ENCODE peak calls at places on chromosomes 16 and 17, in four cellular contexts. J is colonic mucosa, D is gastrocnemius medialis, G is heart left ventricle. W is an unnamed sample.

GRCh38 chr17:66200685-66201092 is 8.8 kb upstream of the CEP112 start:
- DNase-seq in J (peak), D (no peak), G (no peak), W (peak)

GRCh38 chr16:14315683-14316320 is 244.7 kb downstream of the MRTFB start:
- DNase-seq in J (no peak), D (no peak), G (no peak), W (no peak)

GRCh38 chr17:72696156-72696555 is 396.3 kb downstream of the SLC39A11 start:
- DNase-seq in J (no peak), D (no peak), G (no peak), W (no peak)

GRCh38 chr17:46061435-46061834 is 62.4 kb downstream of the STH start:
- DNase-seq in J (no peak), D (no peak), G (no peak), W (no peak)

GRCh38 chr17:67481808-67482207 is 104.7 kb downstream of the PITPNC1 start:
- DNase-seq in J (no peak), D (no peak), G (no peak), W (peak)

GRCh38 chr16:12643034-12643455 is 160.6 kb downstream of the CPPED1 start:
- DNase-seq in J (no peak), D (no peak), G (no peak), W (no peak)

GRCh38 chr17:2158011-2158410 is 103.1 kb downstream of the HIC1 start:
- DNase-seq in J (no peak), D (no peak), G (no peak), W (peak)

GRCh38 chr17:7440823-7441174 is 1.5 kb downstream of the FGF11 start:
- DNase-seq in J (no peak), D (peak), G (peak), W (peak)

GRCh38 chr17:3920940-3921852 is 4.9 kb upstream of the P2RX1 start:
- DNase-seq in J (no peak), D (no peak), G (no peak), W (no peak)

GRCh38 chr17:61594294-61594825 is 3.3 kb upstream of the NACA2 start:
- DNase-seq in J (no peak), D (no peak), G (no peak), W (no peak)

GRCh38 chr16:87412371-87412995 is 20.3 kb downstream of the MAP1LC3B start:
- DNase-seq in J (no peak), D (no peak), G (no peak), W (no peak)

GRCh38 chr17:59643159-59643857 is 23.6 kb downstream of the CLTC start:
- DNase-seq in J (no peak), D (no peak), G (no peak), W (no peak)

GRCh38 chr17:8151641-8152111 is 528 bp downstream of the PER1 start:
- DNase-seq in J (peak), D (peak), G (peak), W (peak)

GRCh38 chr16:85522842-85523601 is 90.1 kb upstream of the GSE1 start:
- DNase-seq in J (peak), D (no peak), G (peak), W (no peak)

GRCh38 chr17:60832206-60832605 is 154.6 kb downstream of the BCAS3 start:
- DNase-seq in J (no peak), D (no peak), G (no peak), W (no peak)

GRCh38 chr17:38663125-38663751 is 11.5 kb downstream of the EPOP start:
- DNase-seq in J (peak), D (no peak), G (peak), W (peak)

GRCh38 chr17:68221786-68222185 is 26.1 kb upstream of the AMZ2 start:
- DNase-seq in J (no peak), D (no peak), G (no peak), W (no peak)

GRCh38 chr17:80388175-80388574 is 26.8 kb upstream of the ENDOV start:
- DNase-seq in J (no peak), D (no peak), G (no peak), W (no peak)

GRCh38 chr17:38868095-38868967 is 1.5 kb upstream of the LASP1 start:
- DNase-seq in J (peak), D (peak), G (peak), W (peak)

GRCh38 chr17:69712801-69713311 is 298.4 kb downstream of the MAP2K6 start:
- DNase-seq in J (no peak), D (no peak), G (no peak), W (no peak)

GRCh38 chr16:2597560-2597902 is 59.7 kb downstream of the PDPK1 start:
- DNase-seq in J (no peak), D (no peak), G (no peak), W (no peak)

GRCh38 chr17:19003966-19004600 is 481 bp downstream of the FAM83G start:
- DNase-seq in J (peak), D (no peak), G (no peak), W (peak)

GRCh38 chr17:13202835-13203234 is 185.0 kb upstream of the ELAC2 start:
- DNase-seq in J (peak), D (no peak), G (no peak), W (no peak)

GRCh38 chr17:63835167-63835720 is 7.2 kb downstream of the SMARCD2 start:
- DNase-seq in J (no peak), D (no peak), G (no peak), W (no peak)

GRCh38 chr17:57589151-57590034 is 155.7 kb downstream of the CCDC182 start:
- DNase-seq in J (no peak), D (peak), G (no peak), W (no peak)

GRCh38 chr16:88289549-88290344 is 93.0 kb upstream of the ZNF469 start:
- DNase-seq in J (no peak), D (no peak), G (no peak), W (no peak)

GRCh38 chr16:46607529-46607928 is 13.7 kb downstream of the SHCBP1 start:
- DNase-seq in J (no peak), D (no peak), G (no peak), W (peak)

GRCh38 chr16:10037771-10038170 is 144.5 kb downstream of the GRIN2A start:
- DNase-seq in J (no peak), D (no peak), G (no peak), W (no peak)

GRCh38 chr16:79595261-79595660 is 5.3 kb downstream of the MAF start:
- DNase-seq in J (no peak), D (no peak), G (no peak), W (no peak)

GRCh38 chr17:34763727-34764665 is 184.6 kb downstream of the TMEM132E start:
- DNase-seq in J (no peak), D (no peak), G (no peak), W (no peak)

GRCh38 chr17:74325376-74325742 is 667 bp upstream of the KIF19 start:
- DNase-seq in J (no peak), D (peak), G (no peak), W (no peak)

GRCh38 chr17:80224098-80224497 is 3.9 kb downstream of the SLC26A11 start:
- DNase-seq in J (no peak), D (no peak), G (no peak), W (no peak)

GRCh38 chr17:60545465-60546191 is 19.6 kb upstream of the APPBP2 start:
- DNase-seq in J (no peak), D (no peak), G (no peak), W (no peak)

GRCh38 chr17:35726609-35727460 is 4.6 kb upstream of the RASL10B start:
- DNase-seq in J (peak), D (peak), G (peak), W (peak)

GRCh38 chr17:75130059-75130631 is 1.4 kb downstream of the NT5C start:
- DNase-seq in J (no peak), D (no peak), G (no peak), W (no peak)

GRCh38 chr16:84547539-84548058 is 43.1 kb upstream of the MEAK7 start:
- DNase-seq in J (no peak), D (no peak), G (no peak), W (no peak)

GRCh38 chr17:35764123-35764991 is 3.7 kb downstream of the C17orf50 start:
- DNase-seq in J (peak), D (peak), G (peak), W (peak)

GRCh38 chr17:31313982-31314787 is at the start of gene EVI2B:
- DNase-seq in J (no peak), D (no peak), G (no peak), W (no peak)

GRCh38 chr17:60554377-60554788 is 28.3 kb upstream of the APPBP2 start:
- DNase-seq in J (no peak), D (no peak), G (no peak), W (no peak)

GRCh38 chr17:77445908-77446535 is 305.3 kb downstream of the SEC14L1 start:
- DNase-seq in J (peak), D (no peak), G (peak), W (peak)

DNA sequence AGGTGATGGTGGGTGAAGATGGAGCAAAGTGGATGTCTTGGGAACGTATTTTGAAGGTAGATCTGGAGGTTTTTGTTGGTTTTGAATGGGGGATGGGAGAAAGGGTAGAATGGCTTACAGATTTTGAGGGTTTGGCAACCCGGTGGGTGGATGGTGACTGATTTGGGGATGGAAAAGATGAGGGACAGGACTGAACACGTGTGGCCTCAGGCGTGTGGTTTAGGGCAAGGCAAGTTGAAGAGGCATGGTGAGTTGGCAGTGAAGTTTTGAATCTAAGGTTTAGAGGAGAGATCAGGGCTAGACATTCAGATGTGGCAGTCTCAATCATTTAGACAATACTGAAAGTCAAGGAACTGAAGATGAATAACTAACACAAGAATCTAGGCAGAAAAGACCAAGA is 5.0 kb upstream of the DCTPP1 start:
- DNase-seq in J (no peak), D (no peak), G (no peak), W (no peak)
- H3K4me3 ChIP-seq in J (no peak), D (no peak), G (no peak), W (no peak)

GRCh38 chr17:81927653-81928496 is at the start of gene MAFG:
- DNase-seq in J (peak), D (peak), G (peak), W (peak)
- TF ChIP-seq CTCF in J (no peak), D (no peak), G (peak), W (peak)

DNA sequence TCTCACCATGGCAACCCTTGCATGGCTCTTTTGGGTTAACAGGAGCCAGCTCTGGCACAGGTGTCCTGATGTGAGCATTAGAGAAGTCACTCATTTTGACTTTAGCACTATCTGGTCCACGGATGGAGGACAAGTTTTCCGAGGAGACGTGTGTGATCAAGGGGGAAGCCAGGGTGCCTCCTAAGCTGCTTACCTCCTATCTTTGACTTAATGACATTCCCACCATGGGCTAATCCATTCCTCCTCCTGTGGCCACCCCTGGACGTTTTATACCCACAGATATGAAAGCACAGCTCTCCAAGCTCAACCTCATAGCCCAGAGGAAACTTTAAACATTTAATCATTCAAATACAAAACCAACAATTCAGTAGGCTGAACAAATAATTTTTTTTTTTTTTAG is 18.8 kb downstream of the MPP2 start:
- DNase-seq in J (no peak), D (no peak), G (no peak), W (no peak)
- H3K4me3 ChIP-seq in J (no peak), D (no peak), G (no peak), W (no peak)

GRCh38 chr16:81460075-81460474 is 15.5 kb downstream of the CMIP start:
- DNase-seq in J (no peak), D (no peak), G (no peak), W (no peak)
- TF ChIP-seq CTCF in J (no peak), D (no peak), G (no peak), W (no peak)

DNA sequence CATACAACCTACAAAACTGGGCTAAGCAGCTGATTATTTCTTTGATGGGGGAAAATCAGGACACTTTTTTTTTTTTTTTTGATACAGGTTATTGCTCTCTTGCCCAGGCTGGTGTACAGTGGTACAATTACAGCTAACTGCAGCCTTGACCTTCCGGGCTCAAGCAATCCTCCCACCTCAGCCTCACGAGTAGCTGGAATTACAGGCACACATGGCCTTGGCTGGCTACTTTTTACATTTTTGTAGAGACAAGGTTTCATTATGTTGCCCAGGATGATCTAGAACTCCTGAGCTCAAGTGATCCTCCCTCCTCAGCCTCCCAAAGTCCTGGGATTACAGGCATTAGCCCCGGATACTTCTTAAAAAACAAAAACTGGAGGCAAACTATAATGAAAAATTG is 20.6 kb upstream of the TMEM97 start:
- DNase-seq in J (no peak), D (no peak), G (no peak), W (no peak)
- H3K4me3 ChIP-seq in J (no peak), D (no peak), G (no peak), W (no peak)

GRCh38 chr17:41521574-41522261 is 3.0 kb upstream of the KRT15 start:
- DNase-seq in J (peak), D (no peak), G (no peak), W (peak)
- TF ChIP-seq CTCF in J (no peak), D (no peak), G (no peak), W (no peak)